ENCODE peak calls at places on chromosomes 6 and 20, in seven cellular contexts. B is transverse colon, Y is type B pancreatic cell, R is adrenal gland, I is OCI-LY7, P is activated T-helper 1 cell treated with Interleukin-2 at 50 U/mL for 16 hours, S is amygdala. E is an unnamed sample.

GRCh38 chr6:124770131-124770530 is 192.1 kb upstream of the RNF217 start:
- DNase-seq in B (no peak), Y (no peak), R (no peak), I (no peak), P (no peak), S (no peak), E (no peak)

GRCh38 chr6:169231790-169232506 is 21.7 kb downstream of the THBS2 start:
- DNase-seq in B (no peak), Y (no peak), R (peak; percentile 13), I (no peak), P (no peak), S (no peak), E (no peak)

GRCh38 chr20:60345106-60345505 is 386.9 kb downstream of the CDH26 start:
- DNase-seq in B (no peak), Y (no peak), R (no peak), I (no peak), P (no peak), S (no peak), E (no peak)

GRCh38 chr20:41342474-41343464 is 2.1 kb downstream of the LPIN3 start:
- DNase-seq in B (peak; percentile 24), Y (no peak), R (no peak), I (no peak), P (no peak), S (no peak), E (no peak)

GRCh38 chr6:69894578-69895347 is 28.4 kb downstream of the COL19A1 start:
- DNase-seq in B (no peak), Y (no peak), R (no peak), I (no peak), P (no peak), S (no peak), E (peak; percentile 93)

GRCh38 chr6:63636516-63636968 is 940 bp downstream of the PHF3 start:
- DNase-seq in B (peak; percentile 67), Y (no peak), R (peak; percentile 60), I (peak; percentile 44), P (peak; percentile 20), S (peak; percentile 62), E (peak; percentile 62)

GRCh38 chr20:39775110-39775509 is 813.0 kb downstream of the DHX35 start:
- DNase-seq in B (no peak), Y (no peak), R (peak; percentile 83), I (no peak), P (no peak), S (no peak), E (no peak)

GRCh38 chr20:18632196-18632789 is 44.4 kb downstream of the DTD1 start:
- DNase-seq in B (peak; percentile 46), Y (peak; percentile 78), R (peak; percentile 71), I (peak; percentile 71), P (peak; percentile 9), S (peak; percentile 43), E (peak; percentile 86)

GRCh38 chr6:54431466-54431865 is 123.2 kb downstream of the TINAG start:
- DNase-seq in B (no peak), Y (no peak), R (no peak), I (no peak), P (no peak), S (no peak), E (no peak)

GRCh38 chr6:169989594-169989993 is 238.2 kb downstream of the ERMARD start:
- DNase-seq in B (no peak), Y (no peak), R (no peak), I (no peak), P (no peak), S (no peak), E (no peak)

GRCh38 chr6:145372671-145373123 is 362.6 kb downstream of the EPM2A start:
- DNase-seq in B (no peak), Y (no peak), R (no peak), I (peak; percentile 20), P (no peak), S (no peak), E (no peak)

GRCh38 chr6:56368484-56368883 is 121.1 kb upstream of the COL21A1 start:
- DNase-seq in B (no peak), Y (no peak), R (no peak), I (no peak), P (no peak), S (no peak), E (no peak)

GRCh38 chr20:20317195-20318113 is 50.5 kb upstream of the INSM1 start:
- DNase-seq in B (peak; percentile 18), Y (no peak), R (no peak), I (no peak), P (no peak), S (no peak), E (no peak)

GRCh38 chr6:156423829-156424228 is 353.3 kb upstream of the ARID1B start:
- DNase-seq in B (no peak), Y (no peak), R (no peak), I (peak; percentile 48), P (peak; percentile 1), S (no peak), E (no peak)

GRCh38 chr20:21677261-21677660 is 28.2 kb upstream of the PAX1 start:
- DNase-seq in B (no peak), Y (no peak), R (no peak), I (no peak), P (no peak), S (no peak), E (no peak)

GRCh38 chr6:95091823-95092436 is 485.4 kb upstream of the MANEA start:
- DNase-seq in B (no peak), Y (no peak), R (no peak), I (peak; percentile 52), P (no peak), S (no peak), E (no peak)

GRCh38 chr20:57746832-57747404 is 37.1 kb upstream of the PMEPA1 start:
- DNase-seq in B (no peak), Y (no peak), R (no peak), I (no peak), P (no peak), S (no peak), E (no peak)

GRCh38 chr6:33372532-33373123 is 19.0 kb upstream of the KIFC1 start:
- DNase-seq in B (no peak), Y (no peak), R (no peak), I (no peak), P (no peak), S (no peak), E (no peak)

GRCh38 chr6:106739387-106739786 is 110.0 kb downstream of the QRSL1 start:
- DNase-seq in B (no peak), Y (no peak), R (peak; percentile 37), I (peak; percentile 38), P (no peak), S (no peak), E (no peak)

GRCh38 chr6:4359108-4359710 is 223.8 kb upstream of the ECI2 start:
- DNase-seq in B (no peak), Y (no peak), R (no peak), I (no peak), P (no peak), S (no peak), E (peak; percentile 55)